ENCODE peak calls at places on chromosomes 3 and 15, in nine cellular contexts. W, S, D, R, O, X, G, L and K are unnamed samples. For H3K27me3, the result is how much of the 10 kb centered on the place peaks cover.

GRCh38 chr3:189165092-189165491 is 6.7 kb upstream of the TPRG1 start:
- DNase-seq in G (no peak), L (no peak), R (no peak), D (no peak), X (no peak), W (no peak), S (no peak), O (no peak), K (no peak)

GRCh38 chr15:75167588-75168076 is 34.0 kb upstream of the C15orf39 start:
- DNase-seq in O (peak), W (no peak), L (no peak), R (no peak), D (peak), X (no peak), G (no peak), S (no peak), K (no peak)

GRCh38 chr3:82143661-82144405 is 382.4 kb upstream of the GBE1 start:
- DNase-seq in W (no peak), R (no peak), S (no peak), G (no peak), O (no peak), L (no peak), D (no peak), X (no peak), K (no peak)

GRCh38 chr3:123365450-123366143 is 83.3 kb downstream of the ADCY5 start:
- DNase-seq in X (peak), W (no peak), O (peak), R (no peak), G (no peak), L (no peak), D (peak), S (peak), K (no peak)

GRCh38 chr15:85704021-85704420 is 90.7 kb downstream of the KLHL25 start:
- DNase-seq in G (no peak), L (no peak), S (no peak), X (no peak), O (peak), R (no peak), D (peak), W (no peak), K (no peak)

GRCh38 chr15:74275957-74276356 is 39.8 kb downstream of the CCDC33 start:
- DNase-seq in R (no peak), O (no peak), S (no peak), X (peak), D (no peak), W (no peak), G (no peak), L (no peak), K (no peak)

GRCh38 chr15:68330911-68331310 is 53.4 kb downstream of the FEM1B start:
- DNase-seq in R (no peak), W (no peak), L (no peak), X (peak), S (no peak), G (no peak), D (no peak), O (no peak), K (no peak)

GRCh38 chr3:14301558-14301957 is 100.8 kb upstream of the SLC6A6 start:
- DNase-seq in O (peak), G (peak), R (no peak), D (peak), L (no peak), X (no peak), S (peak), W (no peak), K (no peak)

GRCh38 chr15:33742807-33743206 is 225.5 kb upstream of the CHRM5 start:
- DNase-seq in O (no peak), S (no peak), X (no peak), G (no peak), D (no peak), W (no peak), R (no peak), L (no peak), K (no peak)

GRCh38 chr15:68190048-68190447 is 15.1 kb downstream of the CALML4 start:
- DNase-seq in O (no peak), W (no peak), X (no peak), D (no peak), L (no peak), S (no peak), R (no peak), G (no peak), K (no peak)

GRCh38 chr15:39596358-39597051 is 15.6 kb downstream of the THBS1 start:
- DNase-seq in W (no peak), R (no peak), X (no peak), L (no peak), S (no peak), D (peak), G (no peak), O (peak), K (no peak)

GRCh38 chr15:47288794-47289193 is 428.5 kb upstream of the SEMA6D start:
- DNase-seq in R (no peak), G (no peak), W (no peak), S (no peak), D (no peak), O (no peak), L (no peak), X (peak), K (no peak)

GRCh38 chr3:13210221-13210975 is 137.2 kb upstream of the IQSEC1 start:
- DNase-seq in W (no peak), D (no peak), R (no peak), O (no peak), S (peak), X (no peak), L (no peak), G (no peak), K (no peak)

GRCh38 chr3:157373783-157374182 is 62.9 kb upstream of the PTX3 start:
- DNase-seq in L (no peak), G (no peak), O (no peak), W (no peak), S (no peak), D (peak), X (peak), R (no peak), K (no peak)

GRCh38 chr3:43473228-43473627 is 148.6 kb downstream of the ANO10 start:
- DNase-seq in G (no peak), O (no peak), L (no peak), R (no peak), D (no peak), S (no peak), X (no peak), W (no peak), K (no peak)

GRCh38 chr3:14847613-14848541 is 29.1 kb downstream of the FGD5 start:
- DNase-seq in W (no peak), D (no peak), R (no peak), G (peak), O (no peak), L (no peak), S (peak), X (peak), K (no peak)

GRCh38 chr3:137616019-137616418 is 148.1 kb upstream of the SOX14 start:
- DNase-seq in W (no peak), O (no peak), R (no peak), S (no peak), D (no peak), L (no peak), G (no peak), X (no peak), K (no peak)

GRCh38 chr3:46293991-46294833 is 52.0 kb downstream of the CCR3 start:
- DNase-seq in S (no peak), L (no peak), D (no peak), X (no peak), R (no peak), O (no peak), W (no peak), G (no peak), K (no peak)

GRCh38 chr3:107846282-107846852 is 244.5 kb downstream of the CD47 start:
- DNase-seq in L (no peak), W (peak), X (peak), S (peak), D (peak), R (peak), O (peak), G (peak), K (peak)

GRCh38 chr3:45968149-45968548 is 24.9 kb downstream of the CXCR6 start:
- DNase-seq in D (no peak), L (no peak), G (no peak), R (no peak), O (no peak), S (no peak), W (no peak), X (no peak), K (no peak)

GRCh38 chr3:48042071-48042760 is 26.0 kb upstream of the MAP4 start:
- DNase-seq in X (peak), W (no peak), O (no peak), D (peak), G (no peak), L (no peak), S (no peak), R (no peak), K (no peak)

GRCh38 chr15:63973212-63974009 is 72.9 kb downstream of the DAPK2 start:
- DNase-seq in X (no peak), W (no peak), G (no peak), S (no peak), O (no peak), R (no peak), L (no peak), D (peak), K (no peak)

GRCh38 chr15:52114656-52115055 is 2.1 kb upstream of the BCL2L10 start:
- DNase-seq in W (no peak), L (no peak), X (no peak), O (no peak), S (no peak), D (no peak), G (no peak), R (no peak), K (no peak)

GRCh38 chr3:159907828-159908227 is 80.8 kb upstream of the IL12A start:
- DNase-seq in X (no peak), D (no peak), W (no peak), G (no peak), O (no peak), S (no peak), L (no peak), R (no peak), K (no peak)

GRCh38 chr15:57849332-57849731 is 142.8 kb downstream of the POLR2M start:
- DNase-seq in X (no peak), L (no peak), S (no peak), D (no peak), G (no peak), W (no peak), R (no peak), O (no peak), K (no peak)
- H3K27me3 ChIP-seq in X (under half), L (under half), S (under half), D (under half), G (under half), W (under half), R (under half), O (half or more), K (under half)

GRCh38 chr15:69861331-69862171 is 236.2 kb downstream of the TLE3 start:
- DNase-seq in O (peak), W (no peak), S (no peak), L (no peak), D (peak), X (peak), G (no peak), R (no peak), K (no peak)

GRCh38 chr15:69862540-69862939 is 235.2 kb downstream of the TLE3 start:
- DNase-seq in L (no peak), O (peak), W (no peak), X (peak), G (no peak), S (no peak), D (peak), R (no peak), K (no peak)

GRCh38 chr15:69860316-69860715 is 237.4 kb downstream of the TLE3 start:
- DNase-seq in O (no peak), S (no peak), D (no peak), G (no peak), W (no peak), X (no peak), R (no peak), L (no peak), K (no peak)

GRCh38 chr15:69863446-69863845 is 234.3 kb downstream of the TLE3 start:
- DNase-seq in R (no peak), L (no peak), X (no peak), S (no peak), D (no peak), W (no peak), O (peak), G (no peak), K (no peak)

DNA sequence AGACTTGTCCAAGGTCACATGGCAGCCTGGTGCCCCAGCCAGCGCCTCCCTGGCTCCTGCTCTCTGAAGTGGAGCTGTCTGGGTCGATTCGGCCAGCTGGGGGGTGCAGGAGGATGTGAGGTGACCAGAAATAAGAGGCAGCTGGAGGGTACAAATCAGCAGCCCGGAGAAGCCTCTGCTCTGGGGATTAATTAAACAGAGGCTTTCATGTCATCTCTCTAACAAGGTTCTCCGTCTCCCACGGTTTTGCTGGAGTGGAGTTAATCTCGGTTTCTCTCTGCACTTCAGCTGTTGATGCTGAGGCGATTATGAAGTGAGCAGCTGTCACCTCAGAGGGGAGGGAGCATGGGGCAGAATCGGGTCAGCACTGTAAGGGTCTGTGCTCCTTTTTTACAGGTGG is 236.8 kb downstream of the TLE3 start:
- DNase-seq in X (no peak), W (no peak), D (no peak), L (no peak), G (no peak), S (no peak), O (peak), R (no peak), K (no peak)
- H3K27me3 ChIP-seq in X (under half), W (under half), D (under half), L (under half), G (under half), S (under half), O (under half), R (under half), K (under half)

DNA sequence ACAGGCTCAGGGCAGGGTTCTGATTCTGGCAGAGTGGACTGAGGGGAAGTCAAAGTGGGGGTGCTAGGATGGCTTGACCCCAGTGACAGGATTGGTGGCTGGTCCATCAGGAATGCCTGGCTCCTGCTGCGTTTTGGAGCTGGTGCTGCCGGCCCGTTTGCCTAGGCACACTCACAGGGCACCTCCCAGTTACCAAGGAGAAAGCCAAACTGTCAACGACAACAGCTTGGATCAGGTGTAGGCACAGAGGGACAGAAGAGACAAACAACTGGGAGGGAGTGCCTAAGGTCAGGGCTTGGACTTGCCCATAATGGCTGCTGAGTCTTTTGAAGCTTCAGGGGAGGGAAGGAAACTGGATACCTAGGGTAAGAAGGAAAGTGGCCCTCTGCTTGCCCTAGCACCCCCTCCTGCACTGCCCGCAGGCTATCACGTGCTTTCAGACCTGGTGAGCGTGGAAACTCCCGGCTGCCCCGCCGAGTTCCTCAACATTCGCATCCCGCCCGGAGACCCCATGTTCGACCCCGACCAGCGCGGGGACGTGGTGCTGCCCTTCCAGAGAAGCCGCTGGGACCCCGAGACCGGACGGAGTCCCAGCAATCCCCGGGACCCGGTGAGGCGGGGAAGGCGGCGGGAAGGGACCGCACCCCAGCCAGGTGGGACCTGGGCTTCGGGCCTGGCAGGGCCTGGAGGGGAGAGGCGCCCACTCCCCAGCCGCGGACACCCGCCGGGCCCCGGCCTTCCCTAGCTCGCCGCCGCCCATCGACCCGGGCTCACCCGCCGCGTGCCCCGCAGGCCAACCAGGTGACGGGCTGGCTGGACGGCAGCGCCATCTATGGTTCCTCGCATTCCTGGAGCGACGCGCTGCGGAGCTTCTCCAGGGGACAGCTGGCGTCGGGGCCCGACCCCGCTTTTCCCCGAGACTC is 5.1 kb downstream of the DUOX1 start:
- DNase-seq in O (no peak), D (no peak), S (peak), L (no peak), G (no peak), R (no peak), X (peak), W (no peak), K (peak)
- H3K27me3 ChIP-seq in O (half or more), D (half or more), S (under half), L (under half), G (under half), R (under half), X (under half), W (under half), K (under half)

DNA sequence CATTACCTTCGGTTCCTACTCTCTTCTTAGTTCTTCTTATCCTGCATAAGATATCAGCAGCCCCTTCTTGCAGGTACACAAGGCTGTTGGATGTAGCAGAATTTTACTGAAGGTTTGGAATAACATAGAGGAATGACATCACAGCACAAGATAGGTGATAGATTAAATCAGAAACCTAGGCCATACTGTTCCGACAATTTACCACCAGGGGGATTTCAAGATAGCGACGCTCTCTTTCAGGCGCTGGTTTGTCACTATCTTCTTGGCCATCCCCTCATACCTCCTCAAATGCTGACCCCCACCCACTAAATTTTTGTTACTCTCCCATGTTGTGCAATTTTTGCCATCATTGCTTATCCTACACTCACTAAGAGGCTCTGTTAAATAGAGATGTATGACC is 3.5 kb downstream of the SIDT1 start:
- DNase-seq in O (peak), L (no peak), G (no peak), R (no peak), S (no peak), D (no peak), X (peak), W (no peak), K (no peak)
- H3K27me3 ChIP-seq in O (half or more), L (under half), G (under half), R (under half), S (under half), D (under half), X (under half), W (under half), K (under half)

GRCh38 chr15:89469331-89470107 is 26.9 kb downstream of the RHCG start:
- DNase-seq in G (no peak), W (no peak), X (peak), R (no peak), D (no peak), L (no peak), O (no peak), S (peak), K (no peak)
- H3K27me3 ChIP-seq in G (under half), W (under half), X (under half), R (under half), D (under half), L (under half), O (half or more), S (under half), K (under half)

GRCh38 chr3:184694694-184695093 is 17.2 kb downstream of the MAGEF1 start:
- DNase-seq in R (no peak), G (no peak), X (no peak), O (no peak), S (no peak), W (no peak), D (no peak), L (no peak), K (no peak)

GRCh38 chr3:184696643-184697042 is 15.2 kb downstream of the MAGEF1 start:
- DNase-seq in L (no peak), S (no peak), W (no peak), O (no peak), D (no peak), G (no peak), X (no peak), R (no peak), K (peak)

GRCh38 chr3:184693011-184693975 is 18.6 kb downstream of the MAGEF1 start:
- DNase-seq in O (peak), L (no peak), W (no peak), G (no peak), R (no peak), D (no peak), X (peak), S (no peak), K (peak)

GRCh38 chr3:184691397-184692131 is 20.3 kb downstream of the MAGEF1 start:
- DNase-seq in W (no peak), O (no peak), S (no peak), R (no peak), G (peak), X (no peak), L (no peak), D (peak), K (no peak)

GRCh38 chr3:184694266-184694665 is 17.6 kb downstream of the MAGEF1 start:
- DNase-seq in S (no peak), X (no peak), D (no peak), W (no peak), G (no peak), R (no peak), L (no peak), O (no peak), K (no peak)
- H3K27me3 ChIP-seq in S (under half), X (under half), D (under half), W (under half), G (under half), R (under half), L (under half), O (under half), K (under half)